ENCODE peak calls at places on chromosomes 7 and 10, in ten cellular contexts. J, P, G, T, V, Z, F, S, M and B are unnamed samples.

GRCh38 chr7:45874408-45875131 is 1.7 kb upstream of the CCDC201 start:
- DNase-seq in J (no peak), P (no peak), G (no peak), T (no peak), V (peak; percentile 58), Z (no peak), F (no peak), S (no peak), M (no peak), B (no peak)

GRCh38 chr7:99437946-99438572 is 539 bp downstream of the PTCD1 start:
- DNase-seq in J (no peak), P (no peak), G (no peak), T (no peak), V (no peak), Z (no peak), F (no peak), S (no peak), M (no peak), B (no peak)

GRCh38 chr7:71131256-71131752 is 640 bp upstream of the GALNT17 start:
- DNase-seq in J (peak; percentile 45), P (peak; percentile 62), G (no peak), T (no peak), V (no peak), Z (peak; percentile 77), F (peak; percentile 72), S (peak; percentile 9), M (peak; percentile 33), B (no peak)

GRCh38 chr7:106462365-106462859 is 177.6 kb upstream of the NAMPT start:
- DNase-seq in J (no peak), P (no peak), G (no peak), T (no peak), V (peak; percentile 10), Z (no peak), F (no peak), S (peak; percentile 61), M (no peak), B (no peak)

GRCh38 chr7:16644987-16645592 is 464 bp downstream of the ANKMY2 start:
- DNase-seq in J (peak; percentile 42), P (peak; percentile 20), G (peak; percentile 32), T (peak; percentile 61), V (no peak), Z (peak; percentile 75), F (peak; percentile 89), S (peak; percentile 33), M (peak; percentile 31), B (peak; percentile 74)

GRCh38 chr10:1939016-1939415 is 201.7 kb upstream of the ADARB2 start:
- DNase-seq in J (no peak), P (no peak), G (no peak), T (no peak), V (no peak), Z (no peak), F (no peak), S (no peak), M (no peak), B (no peak)

GRCh38 chr10:20274580-20274979 is 458.3 kb downstream of the PLXDC2 start:
- DNase-seq in J (no peak), P (no peak), G (no peak), T (no peak), V (no peak), Z (no peak), F (no peak), S (no peak), M (no peak), B (no peak)

GRCh38 chr7:17095001-17095574 is 203.4 kb upstream of the AHR start:
- DNase-seq in J (no peak), P (peak; percentile 16), G (no peak), T (no peak), V (no peak), Z (no peak), F (no peak), S (peak; percentile 16), M (no peak), B (peak; percentile 75)

GRCh38 chr7:31123726-31124125 is 71.6 kb downstream of the ADCYAP1R1 start:
- DNase-seq in J (no peak), P (no peak), G (no peak), T (no peak), V (no peak), Z (no peak), F (no peak), S (peak; percentile 4), M (no peak), B (no peak)

DNA sequence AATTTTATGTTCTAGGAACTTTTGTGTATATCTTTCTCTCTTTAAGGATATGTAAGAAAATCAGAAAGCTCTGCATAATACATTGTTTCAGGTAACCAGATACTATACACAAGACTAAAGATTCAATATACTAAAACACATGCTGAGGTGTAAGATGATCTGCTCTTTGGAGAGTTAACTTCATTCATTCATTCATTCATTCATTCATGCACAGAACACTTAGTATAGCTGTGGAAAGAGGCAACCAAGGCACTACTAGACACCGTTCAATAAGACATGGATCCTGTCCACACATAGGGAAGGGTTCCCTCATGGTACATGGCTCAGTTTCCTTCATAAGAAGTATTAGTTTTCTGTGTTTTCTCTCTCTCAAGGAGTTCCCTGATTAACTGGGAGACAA is 207.6 kb upstream of the AOAH start:
- DNase-seq in J (no peak), P (no peak), G (no peak), T (no peak), V (no peak), Z (no peak), F (no peak), S (no peak), M (no peak), B (no peak)
- H3K4me1 ChIP-seq in J (no peaks in the 10 kb centered on the region), P (peaks cover 11% of the 10 kb centered on the region), G (no peaks in the 10 kb centered on the region), T (no peaks in the 10 kb centered on the region), V (no peaks in the 10 kb centered on the region), Z (no peaks in the 10 kb centered on the region), F (no peaks in the 10 kb centered on the region), S (no peaks in the 10 kb centered on the region), M (no peaks in the 10 kb centered on the region), B (no peaks in the 10 kb centered on the region)

GRCh38 chr7:50358306-50358705 is 53.8 kb downstream of the IKZF1 start:
- DNase-seq in J (no peak), P (no peak), G (no peak), T (no peak), V (no peak), Z (no peak), F (no peak), S (no peak), M (no peak), B (no peak)
- H3K4me1 ChIP-seq in J (no peaks in the 10 kb centered on the region), P (no peaks in the 10 kb centered on the region), G (no peaks in the 10 kb centered on the region), T (no peaks in the 10 kb centered on the region), V (no peaks in the 10 kb centered on the region), Z (no peaks in the 10 kb centered on the region), F (peaks cover 100% of the 10 kb centered on the region), S (peaks cover 10% of the 10 kb centered on the region), M (no peaks in the 10 kb centered on the region), B (no peaks in the 10 kb centered on the region)

DNA sequence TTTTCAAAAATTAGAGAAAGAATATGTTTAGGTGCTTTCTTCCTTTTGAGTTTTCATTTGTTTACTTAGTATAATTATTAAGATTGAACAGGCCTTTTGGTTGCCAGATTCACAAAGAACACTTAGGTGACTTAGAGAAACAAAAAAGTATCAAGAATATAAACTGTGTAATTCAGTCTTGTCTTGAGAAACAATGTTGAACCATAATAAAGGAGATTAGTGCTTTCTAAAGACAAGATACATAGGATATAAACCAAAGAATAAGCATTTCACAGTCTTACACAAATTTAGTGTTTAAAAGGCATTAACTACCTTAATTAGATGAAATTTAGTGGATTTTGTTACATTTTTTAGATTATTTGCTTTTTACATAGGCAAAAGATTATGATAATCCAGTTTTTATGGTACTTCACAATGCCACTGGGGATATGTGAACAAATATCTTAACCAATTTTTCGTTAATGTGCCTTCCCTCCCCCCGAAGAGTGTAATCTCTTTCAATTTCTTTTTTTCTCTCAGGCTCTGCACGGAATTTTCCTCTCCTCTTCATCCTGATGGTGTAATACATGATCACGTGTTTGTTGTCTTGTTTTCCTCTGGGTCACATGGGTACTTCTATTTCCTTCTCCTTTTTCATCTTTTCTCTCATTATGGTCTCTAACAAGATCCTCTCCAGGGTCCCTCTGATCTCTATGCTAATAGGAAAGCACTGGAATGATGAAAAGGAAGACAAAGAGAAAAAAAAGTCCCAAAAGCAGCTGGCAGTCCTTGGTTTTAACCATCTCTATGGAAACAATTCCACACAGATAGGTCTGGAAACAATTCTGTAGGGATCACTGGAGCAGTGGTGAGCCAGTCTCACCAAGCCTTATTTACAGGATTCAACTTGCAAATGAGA is 3.7 kb upstream of the HNRNPH3 start:
- DNase-seq in J (peak; percentile 35), P (peak; percentile 13), G (no peak), T (no peak), V (peak; percentile 57), Z (no peak), F (no peak), S (peak; percentile 61), M (no peak), B (no peak)
- H3K4me1 ChIP-seq in J (peaks cover 5% of the 10 kb centered on the region), P (peaks cover 23% of the 10 kb centered on the region), G (peaks cover 21% of the 10 kb centered on the region), T (peaks cover 12% of the 10 kb centered on the region), V (peaks cover 27% of the 10 kb centered on the region), Z (peaks cover 17% of the 10 kb centered on the region), F (peaks cover 39% of the 10 kb centered on the region), S (peaks cover 4% of the 10 kb centered on the region), M (peaks cover 32% of the 10 kb centered on the region), B (peaks cover 39% of the 10 kb centered on the region)

GRCh38 chr10:79435271-79436065 is 10.0 kb downstream of the ZCCHC24 start:
- DNase-seq in J (peak; percentile 78), P (no peak), G (peak; percentile 36), T (no peak), V (no peak), Z (peak; percentile 76), F (peak; percentile 76), S (no peak), M (peak; percentile 52), B (peak; percentile 82)

GRCh38 chr10:79433324-79434222 is 11.9 kb downstream of the ZCCHC24 start:
- DNase-seq in J (peak; percentile 45), P (no peak), G (peak; percentile 13), T (no peak), V (no peak), Z (no peak), F (peak; percentile 61), S (no peak), M (no peak), B (peak; percentile 61)

GRCh38 chr10:79436066-79436849 is 9.2 kb downstream of the ZCCHC24 start:
- DNase-seq in J (no peak), P (no peak), G (peak; percentile 14), T (no peak), V (no peak), Z (peak; percentile 54), F (peak; percentile 70), S (no peak), M (no peak), B (peak; percentile 60)

GRCh38 chr10:79434223-79434687 is 11.2 kb downstream of the ZCCHC24 start:
- DNase-seq in J (peak; percentile 20), P (no peak), G (peak; percentile 10), T (no peak), V (no peak), Z (no peak), F (no peak), S (no peak), M (no peak), B (peak; percentile 44)

DNA sequence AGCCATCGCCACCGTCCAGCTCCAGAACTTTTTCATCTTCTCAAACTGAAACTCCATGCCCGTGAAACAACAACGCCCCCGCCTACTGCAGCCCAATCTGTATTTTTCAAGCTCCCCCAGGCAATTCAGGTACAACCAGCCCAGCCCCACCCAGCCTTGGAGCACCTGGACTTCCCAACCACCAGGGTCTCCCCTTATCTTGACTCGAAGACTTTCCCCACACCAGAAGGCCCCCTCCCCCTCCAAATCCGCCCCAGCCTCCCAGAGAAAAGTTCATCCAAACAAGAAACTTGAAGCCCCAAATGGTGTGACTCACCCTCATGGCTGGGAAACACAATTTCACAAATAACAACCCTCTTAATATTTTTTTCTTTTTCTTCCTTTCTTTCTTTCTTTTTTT is 10.6 kb downstream of the ZCCHC24 start:
- DNase-seq in J (peak; percentile 83), P (no peak), G (peak; percentile 58), T (no peak), V (no peak), Z (no peak), F (peak; percentile 32), S (peak; percentile 57), M (no peak), B (peak; percentile 77)
- H3K4me1 ChIP-seq in J (peaks cover 45% of the 10 kb centered on the region), P (peaks cover 10% of the 10 kb centered on the region), G (peaks cover 73% of the 10 kb centered on the region), T (peaks cover 68% of the 10 kb centered on the region), V (peaks cover 56% of the 10 kb centered on the region), Z (no peaks in the 10 kb centered on the region), F (peaks cover 55% of the 10 kb centered on the region), S (peaks cover 91% of the 10 kb centered on the region), M (peaks cover 99% of the 10 kb centered on the region), B (peaks cover 75% of the 10 kb centered on the region)